ENCODE peak calls at places on chromosomes 13 and 19, in five cellular contexts. Q is PC-3, D is tibial artery, Y is IMR-90, G is dorsolateral prefrontal cortex. U is an unnamed sample.

GRCh38 chr19:35254341-35255297 is 5.8 kb downstream of the LSR start:
- DNase-seq in G (no peak), D (no peak), Q (no peak), Y (no peak), U (no peak)

GRCh38 chr13:20924758-20925394 is 22.3 kb upstream of the XPO4 start:
- DNase-seq in Y (peak; percentile 84), G (peak; percentile 75), D (peak; percentile 79), Q (peak; percentile 86), U (peak; percentile 86)

GRCh38 chr19:11453468-11454341 is 18.3 kb downstream of the PRKCSH start:
- DNase-seq in D (no peak), G (no peak), Y (no peak), Q (no peak), U (no peak)

GRCh38 chr13:47845981-47846380 is 155.1 kb downstream of the SUCLA2 start:
- DNase-seq in D (no peak), Q (no peak), Y (no peak), G (no peak), U (no peak)

GRCh38 chr13:73781384-73781783 is 352.8 kb downstream of the KLF12 start:
- DNase-seq in G (no peak), D (no peak), Y (no peak), Q (no peak), U (no peak)

GRCh38 chr19:29294343-29294811 is 81.4 kb upstream of the UQCRFS1 start:
- DNase-seq in Q (no peak), G (no peak), D (peak; percentile 4), Y (peak; percentile 21), U (no peak)

GRCh38 chr19:19434483-19435045 is 29.1 kb downstream of the GATAD2A start:
- DNase-seq in G (no peak), Y (peak; percentile 39), D (peak; percentile 80), Q (no peak), U (peak; percentile 77)

GRCh38 chr19:52398091-52398461 is 427 bp downstream of the ZNF528 start:
- DNase-seq in D (no peak), Y (peak; percentile 1), Q (no peak), G (no peak), U (peak; percentile 65)

GRCh38 chr19:30160426-30160825 is 211.8 kb upstream of the ZNF536 start:
- DNase-seq in Q (no peak), D (no peak), G (no peak), Y (no peak), U (no peak)

GRCh38 chr13:95714142-95714832 is 37.3 kb downstream of the DNAJC3 start:
- DNase-seq in D (no peak), G (no peak), Y (peak; percentile 89), Q (peak; percentile 91), U (no peak)

GRCh38 chr13:25743426-25743825 is 308.4 kb downstream of the SHISA2 start:
- DNase-seq in D (no peak), Y (no peak), Q (no peak), G (no peak), U (no peak)

GRCh38 chr19:32104465-32105235 is 240.8 kb upstream of the ZNF507 start:
- DNase-seq in Q (peak; percentile 35), Y (no peak), D (no peak), G (no peak), U (no peak)

GRCh38 chr13:46655727-46656180 is 102.8 kb downstream of the LRCH1 start:
- DNase-seq in Q (no peak), D (no peak), G (no peak), Y (no peak), U (no peak)

GRCh38 chr19:33428627-33429013 is 55.1 kb downstream of the CEBPG start:
- DNase-seq in G (peak; percentile 15), Q (no peak), D (no peak), Y (no peak), U (no peak)

GRCh38 chr13:112871742-112872141 is 97.3 kb upstream of the MCF2L start:
- DNase-seq in Y (no peak), D (no peak), Q (no peak), G (peak; percentile 22), U (peak; percentile 44)

GRCh38 chr13:36006347-36006746 is 124.8 kb downstream of the DCLK1 start:
- DNase-seq in Q (peak; percentile 45), G (no peak), D (no peak), Y (no peak), U (no peak)

GRCh38 chr19:1668339-1669123 is 16.1 kb upstream of the TCF3 start:
- DNase-seq in G (no peak), Q (no peak), D (no peak), Y (no peak), U (no peak)
- TF ChIP-seq CTCF in G (no peak), Q (no peak), D (no peak), Y (no peak), U (no peak)

GRCh38 chr19:1860133-1860775 is 3.1 kb downstream of the KLF16 start:
- DNase-seq in Q (no peak), Y (peak; percentile 81), G (peak; percentile 74), D (no peak), U (no peak)
- H3K27ac ChIP-seq in Q (no peak overlapping the region), Y (peak overlapping the region; percentile 9), G (no peak overlapping the region), D (no peak overlapping the region), U (no peak overlapping the region)

DNA sequence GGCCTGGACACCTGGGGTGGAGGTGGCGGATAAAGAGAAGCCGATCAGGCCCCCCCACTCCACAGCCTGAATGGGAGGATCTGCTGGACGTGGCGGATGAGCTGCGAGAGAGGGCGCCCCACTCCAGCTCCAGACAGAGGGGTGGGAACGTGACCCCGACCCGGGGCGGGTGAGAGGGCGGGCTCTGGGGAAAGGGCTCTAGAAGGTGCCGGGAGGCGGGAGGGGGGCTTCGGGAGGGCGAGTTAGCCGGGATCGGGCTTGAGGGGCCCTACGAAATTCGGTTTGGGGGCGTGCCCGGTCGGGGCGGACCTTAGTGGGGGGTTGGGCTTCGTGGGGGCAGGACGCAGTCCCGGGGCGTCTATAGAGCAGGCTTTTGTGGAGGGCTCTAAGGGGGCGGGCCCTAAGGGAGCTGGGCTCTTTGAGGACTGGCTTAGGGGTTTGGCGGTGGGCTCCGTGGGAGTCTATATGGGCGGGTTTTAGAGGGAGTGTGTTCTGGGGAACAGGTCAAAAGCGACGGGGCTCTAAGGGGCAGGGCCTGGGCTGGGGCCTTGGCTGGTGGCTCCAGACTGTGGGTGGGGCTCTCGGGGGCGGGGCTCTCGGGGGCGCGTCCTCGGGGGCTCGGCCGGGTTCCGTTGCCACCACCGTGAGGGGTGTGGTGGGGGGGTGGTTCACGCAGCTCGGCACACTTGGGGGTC is 4.1 kb upstream of the NANOS3 start:
- DNase-seq in Y (no peak), Q (no peak), D (no peak), G (no peak), U (no peak)
- TF ChIP-seq CTCF in Y (no peak), Q (no peak), D (no peak), G (no peak), U (no peak)

GRCh38 chr13:22929391-22930126 is 251.2 kb upstream of the SGCG start:
- DNase-seq in Y (no peak), Q (no peak), G (no peak), D (no peak), U (no peak)

GRCh38 chr13:22927008-22927393 is 253.8 kb upstream of the SGCG start:
- DNase-seq in Y (no peak), D (no peak), G (no peak), Q (no peak), U (no peak)

GRCh38 chr13:22931576-22931975 is 249.2 kb upstream of the SGCG start:
- DNase-seq in G (no peak), Q (no peak), Y (no peak), D (no peak), U (no peak)

DNA sequence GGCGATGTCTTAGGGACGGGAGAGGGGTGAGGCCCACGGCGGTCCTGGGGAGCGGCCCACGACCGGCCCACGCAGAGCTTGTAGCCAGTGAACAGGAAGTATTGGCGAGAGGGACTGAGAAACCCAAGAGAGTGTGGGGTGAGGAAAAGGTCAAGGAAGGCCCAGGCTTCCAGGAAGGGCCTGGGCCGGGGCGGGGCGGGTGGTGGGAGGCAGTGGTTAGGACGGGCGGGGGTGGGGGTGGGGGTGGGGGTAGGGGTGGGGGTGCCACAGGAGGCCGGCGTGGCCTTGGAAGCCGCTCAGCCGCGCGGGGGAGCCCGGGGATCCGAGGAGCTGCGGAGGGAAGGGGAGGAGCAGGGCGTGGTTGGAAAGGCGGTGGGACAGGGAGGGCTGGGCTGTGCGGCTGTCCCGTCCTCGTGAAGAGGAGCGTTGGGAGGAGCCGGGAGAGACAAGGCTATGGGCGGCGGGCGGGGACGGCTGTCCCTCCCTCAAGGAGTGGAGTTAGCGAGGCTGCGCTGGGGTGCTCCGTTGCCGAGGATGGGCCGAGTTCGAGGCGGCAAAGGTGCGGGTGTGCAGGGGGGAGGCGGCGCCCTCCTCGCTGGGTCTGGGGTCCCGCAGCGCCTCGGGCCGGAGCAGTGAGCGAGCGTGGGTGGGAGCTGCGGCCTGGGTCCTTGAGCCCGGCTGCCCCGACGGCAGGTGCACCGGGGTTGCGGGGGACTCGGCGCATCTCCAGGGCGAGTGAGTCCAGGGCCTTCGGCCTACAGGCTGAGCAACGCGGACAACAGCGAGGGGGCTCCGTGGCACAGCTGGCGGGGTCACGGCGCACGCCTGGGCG is 254.4 kb upstream of the SGCG start:
- DNase-seq in Y (no peak), Q (no peak), D (no peak), G (no peak), U (peak; percentile 71)
- H3K27ac ChIP-seq in Y (no peak overlapping the region), Q (no peak overlapping the region), D (no peak overlapping the region), G (no peak overlapping the region), U (no peak overlapping the region)

GRCh38 chr13:69524459-69525155 is 583.0 kb upstream of the ATXN8OS start:
- DNase-seq in Q (peak; percentile 23), Y (no peak), D (no peak), G (no peak), U (no peak)
- TF ChIP-seq CTCF in Q (peak; percentile 49), Y (peak; percentile 13), D (no peak), G (peak; percentile 39), U (no peak)

GRCh38 chr13:110702089-110702488 is 3.8 kb downstream of the CARS2 start:
- DNase-seq in G (no peak), Q (no peak), Y (no peak), D (no peak), U (no peak)

GRCh38 chr13:110705356-110705825 is 525 bp downstream of the CARS2 start:
- DNase-seq in G (no peak), Q (no peak), D (no peak), Y (no peak), U (no peak)

GRCh38 chr13:110702591-110703526 is 3.1 kb downstream of the CARS2 start:
- DNase-seq in G (no peak), D (no peak), Y (peak; percentile 62), Q (no peak), U (no peak)

GRCh38 chr13:110705826-110706569 is at the start of gene CARS2:
- DNase-seq in D (peak; percentile 99), G (peak; percentile 91), Y (peak; percentile 91), Q (peak; percentile 94), U (peak; percentile 98)

GRCh38 chr13:110706570-110707378 is 858 bp upstream of the CARS2 start:
- DNase-seq in Q (no peak), G (no peak), D (no peak), Y (no peak), U (peak; percentile 50)
- H3K27ac ChIP-seq in Q (peak overlapping the region; percentile 11), G (peak overlapping the region; percentile 88), D (peak overlapping the region; percentile 86), Y (peak overlapping the region; percentile 56), U (peak overlapping the region; percentile 32)

DNA sequence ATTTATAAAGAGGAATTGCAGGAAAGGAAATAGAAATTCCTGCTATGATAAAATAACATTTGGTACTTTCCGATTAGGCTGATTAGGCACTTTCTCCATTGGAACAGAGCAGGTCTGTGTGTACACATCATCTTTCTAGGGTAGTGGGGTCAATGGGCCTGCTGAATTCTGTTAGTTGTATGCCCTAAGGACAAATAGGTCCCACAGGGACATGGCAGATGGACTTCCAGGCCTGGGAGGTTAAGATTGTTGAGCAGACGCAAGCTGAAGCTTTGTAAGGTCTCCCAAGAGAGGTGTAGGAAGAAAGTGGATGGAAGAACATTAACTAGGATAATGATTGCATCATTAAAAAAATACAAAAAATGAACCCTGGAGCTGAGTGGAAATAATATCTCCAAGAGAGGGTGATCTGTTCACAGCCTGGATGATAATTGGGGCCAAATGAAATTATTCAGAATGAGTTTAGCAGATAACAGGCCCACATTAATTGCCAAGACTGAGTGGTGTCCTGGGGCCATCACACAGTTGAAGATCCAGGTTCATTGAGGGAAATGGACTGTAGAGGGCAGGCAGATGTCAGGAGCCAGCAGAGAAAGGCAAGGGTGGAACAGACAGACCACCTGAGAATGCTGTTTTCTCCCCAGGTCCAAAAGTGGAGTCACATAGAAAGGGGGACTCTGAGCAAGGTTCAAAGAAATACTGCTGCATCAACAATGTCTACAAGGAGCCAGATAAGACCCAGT is 215.1 kb downstream of the DNAJC15 start:
- DNase-seq in D (no peak), Y (no peak), Q (no peak), G (no peak), U (no peak)
- TF ChIP-seq CTCF in D (no peak), Y (no peak), Q (no peak), G (no peak), U (no peak)